ENCODE peak calls at places on chromosomes 16 and 17, in six cellular contexts. F is HEK293T, M is H7, S is OCI-M1, B is NCI-H510A, W is SW 1271. K is an unnamed sample.

GRCh38 chr16:907361-907760 is 63.4 kb downstream of the LMF1 start:
- DNase-seq in F (no peak), S (no peak), M (no peak), B (no peak), W (no peak), K (no peak)

GRCh38 chr17:8930664-8931063 is 34.8 kb downstream of the PIK3R5 start:
- DNase-seq in M (no peak), B (no peak), S (no peak), F (no peak), W (no peak), K (no peak)

GRCh38 chr17:46819906-46820351 is 1.4 kb upstream of the WNT3 start:
- DNase-seq in B (no peak), S (no peak), W (no peak), F (no peak), M (peak), K (no peak)

GRCh38 chr17:39688475-39688835 is 598 bp upstream of the PGAP3 start:
- DNase-seq in F (no peak), W (no peak), M (no peak), B (no peak), S (no peak), K (peak)

GRCh38 chr17:76556759-76557367 is 17.0 kb downstream of the PRCD start:
- DNase-seq in B (no peak), S (peak), W (peak), M (peak), F (no peak), K (peak)

GRCh38 chr16:72815348-72816318 is 232.3 kb downstream of the ZFHX3 start:
- DNase-seq in S (no peak), F (no peak), W (no peak), M (no peak), B (no peak), K (no peak)

GRCh38 chr16:1428511-1428910 is 2.4 kb upstream of the PERCC1 start:
- DNase-seq in W (no peak), M (peak), F (peak), B (no peak), S (peak), K (peak)

GRCh38 chr17:83159204-83160049 is 80.0 kb downstream of the METRNL start:
- DNase-seq in F (no peak), W (no peak), S (no peak), M (no peak), B (no peak), K (no peak)

GRCh38 chr17:28385037-28385797 is 13.7 kb downstream of the SARM1 start:
- DNase-seq in F (no peak), B (no peak), M (no peak), S (no peak), W (no peak), K (no peak)

GRCh38 chr17:8954339-8954738 is 11.2 kb downstream of the PIK3R5 start:
- DNase-seq in F (no peak), S (peak), M (peak), W (no peak), B (no peak), K (no peak)

GRCh38 chr17:74357466-74357809 is 4.2 kb downstream of the BTBD17 start:
- DNase-seq in S (no peak), M (no peak), B (no peak), W (no peak), F (no peak), K (no peak)

GRCh38 chr16:2235234-2235651 is 1.0 kb upstream of the DNASE1L2 start:
- DNase-seq in W (no peak), F (no peak), S (no peak), B (no peak), M (peak), K (no peak)

GRCh38 chr16:89619880-89620279 is 6.4 kb downstream of the DPEP1 start:
- DNase-seq in M (peak), W (no peak), S (no peak), B (no peak), F (no peak), K (no peak)

GRCh38 chr17:77670125-77670524 is 288.4 kb upstream of the TNRC6C start:
- DNase-seq in M (no peak), B (no peak), F (no peak), W (no peak), S (no peak), K (no peak)

GRCh38 chr17:71548540-71549190 is 572.2 kb upstream of the SOX9 start:
- DNase-seq in W (peak), F (no peak), M (no peak), B (no peak), S (peak), K (no peak)

GRCh38 chr17:57257911-57258885 is 1.9 kb downstream of the MSI2 start:
- DNase-seq in S (peak), F (no peak), W (no peak), M (no peak), B (no peak), K (no peak)

GRCh38 chr17:81379523-81379942 is 15.7 kb upstream of the BAHCC1 start:
- DNase-seq in M (no peak), W (no peak), F (no peak), S (no peak), B (no peak), K (no peak)

GRCh38 chr16:84628226-84628731 is 10.4 kb upstream of the COTL1 start:
- DNase-seq in W (no peak), S (no peak), F (no peak), B (no peak), M (no peak), K (no peak)

GRCh38 chr17:32461853-32462617 is 17.7 kb downstream of the PSMD11 start:
- DNase-seq in F (peak), W (peak), B (peak), M (peak), S (peak), K (peak)

GRCh38 chr17:48575066-48575582 is 3.0 kb downstream of the HOXB4 start:
- DNase-seq in F (no peak), S (no peak), W (no peak), M (no peak), B (no peak), K (no peak)

GRCh38 chr16:10355589-10355988 is 30.3 kb upstream of the ATF7IP2 start:
- DNase-seq in M (no peak), S (no peak), W (no peak), B (no peak), F (no peak), K (no peak)

GRCh38 chr17:17741346-17742023 is 60.2 kb downstream of the RAI1 start:
- DNase-seq in W (no peak), M (peak), F (no peak), S (no peak), B (no peak), K (peak)

GRCh38 chr17:20242271-20242670 is 225.1 kb downstream of the LGALS9B start:
- DNase-seq in W (no peak), M (no peak), F (no peak), S (no peak), B (no peak), K (no peak)

GRCh38 chr16:1054660-1055556 is 17.6 kb upstream of the SSTR5 start:
- DNase-seq in W (no peak), S (peak), M (peak), B (no peak), F (peak), K (peak)

GRCh38 chr17:43465049-43465448 is 18.7 kb upstream of the DHX8 start:
- DNase-seq in M (no peak), S (no peak), W (no peak), F (no peak), B (no peak), K (no peak)

GRCh38 chr17:38701504-38702165 is 3.4 kb upstream of the MLLT6 start:
- DNase-seq in M (peak), F (no peak), S (peak), W (peak), B (peak), K (peak)

GRCh38 chr17:72467841-72468653 is 347.2 kb downstream of the SOX9 start:
- DNase-seq in B (no peak), M (no peak), W (no peak), S (no peak), F (no peak), K (no peak)

GRCh38 chr17:69187294-69187693 is 41.3 kb downstream of the ABCA10 start:
- DNase-seq in S (no peak), W (no peak), M (no peak), B (no peak), F (no peak), K (no peak)

GRCh38 chr16:86095906-86096485 is 197.0 kb downstream of the IRF8 start:
- DNase-seq in M (no peak), W (no peak), F (no peak), B (no peak), S (no peak), K (no peak)

GRCh38 chr17:50064253-50064991 is 8.5 kb downstream of the ITGA3 start:
- DNase-seq in M (peak), S (no peak), W (peak), F (no peak), B (no peak), K (peak)

GRCh38 chr17:39473310-39473709 is 12.0 kb downstream of the CDK12 start:
- DNase-seq in S (no peak), B (no peak), M (no peak), F (no peak), W (no peak), K (no peak)